ENCODE peak calls at places on chromosomes 7 and 10, in seven cellular contexts. S, V, K, I, M, R and Y are unnamed samples.

GRCh38 chr7:45347804-45348203 is 190.2 kb downstream of the RAMP3 start:
- DNase-seq in S (peak), V (peak), K (no peak), I (no peak), M (no peak), R (no peak), Y (peak)

GRCh38 chr7:26590709-26591108 is 273.7 kb downstream of the SKAP2 start:
- DNase-seq in S (no peak), V (no peak), K (no peak), I (no peak), M (no peak), R (no peak), Y (no peak)

GRCh38 chr10:131003455-131003854 is 308.1 kb downstream of the TCERG1L start:
- DNase-seq in S (no peak), V (no peak), K (no peak), I (no peak), M (no peak), R (no peak), Y (no peak)

GRCh38 chr7:27739301-27739913 is 555 bp upstream of the TAX1BP1 start:
- DNase-seq in S (no peak), V (no peak), K (no peak), I (no peak), M (peak), R (no peak), Y (peak)

GRCh38 chr7:151085691-151086620 is at the start of gene AGAP3:
- DNase-seq in S (peak), V (peak), K (peak), I (no peak), M (peak), R (peak), Y (no peak)

GRCh38 chr10:113386005-113386404 is 166.8 kb upstream of the HABP2 start:
- DNase-seq in S (peak), V (peak), K (no peak), I (no peak), M (no peak), R (no peak), Y (no peak)

GRCh38 chr7:32108651-32109050 is 38.4 kb upstream of the PDE1C start:
- DNase-seq in S (peak), V (no peak), K (no peak), I (no peak), M (no peak), R (no peak), Y (no peak)

GRCh38 chr7:96414931-96415292 is 93.0 kb upstream of the SLC25A13 start:
- DNase-seq in S (peak), V (peak), K (peak), I (no peak), M (peak), R (no peak), Y (no peak)

GRCh38 chr7:29538322-29538874 is 25.2 kb upstream of the PRR15 start:
- DNase-seq in S (peak), V (peak), K (no peak), I (no peak), M (no peak), R (no peak), Y (no peak)

GRCh38 chr7:139557857-139558581 is 34.5 kb downstream of the CLEC2L start:
- DNase-seq in S (no peak), V (no peak), K (no peak), I (no peak), M (no peak), R (no peak), Y (no peak)

GRCh38 chr10:57472823-57473619 is 794.7 kb downstream of the IPMK start:
- DNase-seq in S (no peak), V (no peak), K (no peak), I (no peak), M (no peak), R (no peak), Y (no peak)

GRCh38 chr7:2431260-2431867 is 28.0 kb downstream of the CHST12 start:
- DNase-seq in S (no peak), V (no peak), K (no peak), I (no peak), M (no peak), R (no peak), Y (no peak)

GRCh38 chr7:94295805-94296204 is 98.9 kb upstream of the COL1A2 start:
- DNase-seq in S (peak), V (peak), K (no peak), I (no peak), M (no peak), R (no peak), Y (peak)

GRCh38 chr10:114458955-114459354 is 54.7 kb upstream of the AFAP1L2 start:
- DNase-seq in S (peak), V (no peak), K (peak), I (no peak), M (peak), R (no peak), Y (no peak)

GRCh38 chr10:92880233-92880861 is 32.0 kb downstream of the EXOC6 start:
- DNase-seq in S (peak), V (peak), K (no peak), I (no peak), M (peak), R (no peak), Y (no peak)

GRCh38 chr7:121994625-121995410 is 121.9 kb downstream of the PTPRZ1 start:
- DNase-seq in S (peak), V (peak), K (peak), I (no peak), M (peak), R (no peak), Y (peak)

GRCh38 chr7:132359746-132360145 is 216.5 kb downstream of the PLXNA4 start:
- DNase-seq in S (no peak), V (no peak), K (no peak), I (no peak), M (no peak), R (no peak), Y (no peak)